ENCODE peak calls at places on chromosomes 3 and 15, in eight cellular contexts. N, U, C, H, Q, T, B and Z are unnamed samples.

GRCh38 chr3:123768480-123769359 is 115.4 kb downstream of the MYLK start:
- DNase-seq in N (no peak), H (no peak), T (no peak), B (no peak), C (no peak), Q (no peak), U (no peak), Z (no peak)

GRCh38 chr15:25838191-25838870 is 24.8 kb downstream of the ATP10A start:
- DNase-seq in T (no peak), H (no peak), C (no peak), U (no peak), N (no peak), Q (no peak), B (no peak), Z (no peak)

GRCh38 chr15:67097893-67098740 is 32.7 kb downstream of the SMAD3 start:
- DNase-seq in Q (peak; percentile 92), T (peak; percentile 67), H (no peak), N (no peak), U (peak; percentile 35), B (no peak), C (peak; percentile 69), Z (no peak)

GRCh38 chr15:54374184-54374947 is 396.1 kb downstream of the UNC13C start:
- DNase-seq in C (no peak), B (no peak), Q (no peak), T (no peak), U (no peak), N (no peak), H (no peak), Z (no peak)

GRCh38 chr15:26325495-26325894 is 447.4 kb downstream of the GABRB3 start:
- DNase-seq in T (no peak), H (no peak), U (no peak), B (no peak), Q (no peak), N (no peak), C (no peak), Z (no peak)

GRCh38 chr3:69500604-69501003 is 114.7 kb upstream of the FRMD4B start:
- DNase-seq in U (no peak), C (peak; percentile 63), H (no peak), Q (no peak), B (no peak), T (no peak), N (no peak), Z (peak; percentile 34)

GRCh38 chr15:91055548-91056331 is 33.3 kb upstream of the VPS33B start:
- DNase-seq in U (peak; percentile 17), Q (peak; percentile 69), N (peak; percentile 77), T (peak; percentile 22), H (no peak), C (peak; percentile 36), B (peak; percentile 68), Z (peak; percentile 54)

GRCh38 chr15:49741721-49742120 is 120.9 kb downstream of the DTWD1 start:
- DNase-seq in H (no peak), N (no peak), Q (no peak), U (no peak), C (no peak), T (no peak), B (no peak), Z (no peak)

GRCh38 chr3:45497963-45498362 is 96.6 kb upstream of the LIMD1 start:
- DNase-seq in Q (no peak), N (no peak), H (no peak), U (peak; percentile 61), C (no peak), T (no peak), B (no peak), Z (no peak)

GRCh38 chr15:79233236-79233635 is 49.3 kb upstream of the ANKRD34C start:
- DNase-seq in B (no peak), H (no peak), N (no peak), C (no peak), U (no peak), T (no peak), Q (no peak), Z (no peak)

GRCh38 chr3:112642912-112643506 is 2.1 kb upstream of the CCDC80 start:
- DNase-seq in N (peak; percentile 91), Q (peak; percentile 97), C (peak; percentile 92), U (peak; percentile 74), B (no peak), T (peak; percentile 79), H (peak; percentile 81), Z (peak; percentile 87)

GRCh38 chr15:39110336-39110735 is 470.5 kb upstream of the THBS1 start:
- DNase-seq in C (no peak), H (no peak), U (no peak), B (no peak), Q (peak; percentile 82), T (no peak), N (no peak), Z (no peak)

GRCh38 chr15:57332326-57332725 is 44.0 kb upstream of the CGNL1 start:
- DNase-seq in C (no peak), B (no peak), T (no peak), Q (no peak), N (no peak), U (no peak), H (no peak), Z (no peak)

GRCh38 chr3:54756330-54756731 is 171.5 kb downstream of the LRTM1 start:
- DNase-seq in H (no peak), Q (peak; percentile 44), C (no peak), U (no peak), N (peak; percentile 15), T (no peak), B (no peak), Z (no peak)

GRCh38 chr15:81163961-81164800 is 30.1 kb downstream of the CFAP161 start:
- DNase-seq in U (no peak), H (no peak), N (no peak), C (no peak), T (no peak), Q (peak; percentile 69), B (no peak), Z (no peak)

GRCh38 chr3:12935023-12935860 is 93.9 kb upstream of the RPL32 start:
- DNase-seq in T (no peak), C (no peak), N (no peak), B (no peak), U (no peak), Q (no peak), H (no peak), Z (no peak)
- TF ChIP-seq CTCF in T (no peak), C (no peak), N (no peak), B (no peak), U (no peak), Q (no peak), H (no peak), Z (no peak)

DNA sequence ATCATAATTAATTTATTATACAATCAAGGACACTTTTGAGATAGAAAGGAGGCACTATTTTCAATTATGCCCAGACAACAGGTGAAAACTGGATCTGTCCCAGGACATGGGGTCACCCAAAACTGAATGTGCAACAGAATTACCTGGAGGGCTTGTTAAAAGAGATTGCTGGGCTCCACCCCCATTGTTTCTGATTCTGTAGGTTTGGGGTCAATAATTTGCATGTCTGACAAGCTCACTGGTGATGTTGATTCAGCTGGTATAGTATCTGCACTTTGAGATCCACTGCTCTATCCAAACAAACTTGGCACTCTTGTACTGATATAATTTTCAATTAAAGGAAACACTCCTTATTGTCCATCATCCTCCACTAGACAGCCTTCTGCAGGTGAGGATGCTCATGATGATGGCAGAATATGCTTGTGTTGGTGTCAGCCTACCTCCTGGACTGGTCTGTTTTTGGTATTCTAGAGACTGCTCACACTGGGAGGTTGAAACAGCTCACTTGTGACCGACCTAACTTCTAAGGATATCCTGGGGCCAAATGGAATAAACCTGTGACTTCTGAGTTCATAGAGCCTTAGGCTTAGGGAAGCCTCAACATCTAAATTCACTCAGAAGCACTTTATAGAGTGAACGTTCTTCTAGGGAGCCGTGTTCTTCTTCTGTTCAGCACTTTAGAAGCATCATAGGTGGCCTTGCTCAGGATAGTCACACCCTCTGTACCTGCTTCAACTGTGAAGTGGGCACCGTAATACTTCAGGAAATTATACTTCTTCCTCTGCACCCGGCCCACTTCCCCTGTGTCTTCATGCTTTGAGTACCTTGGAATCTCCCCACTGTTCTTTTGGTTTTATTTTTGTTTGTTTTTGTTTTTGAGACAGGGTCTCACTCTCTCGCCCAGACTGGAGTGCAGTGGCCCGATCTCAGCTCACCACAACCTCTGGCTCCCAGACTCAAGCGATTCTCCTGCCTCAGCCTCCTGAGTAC is 2.0 kb downstream of the P2RY14 start:
- DNase-seq in Q (no peak), T (no peak), U (peak; percentile 14), H (no peak), C (no peak), B (no peak), N (no peak), Z (no peak)
- H3K4me1 ChIP-seq in Q (no peaks in the 10 kb centered on the region), T (no peaks in the 10 kb centered on the region), U (peaks cover 30% of the 10 kb centered on the region), H (no peaks in the 10 kb centered on the region), C (no peaks in the 10 kb centered on the region), B (no peaks in the 10 kb centered on the region), N (no peaks in the 10 kb centered on the region), Z (no peaks in the 10 kb centered on the region)

GRCh38 chr15:70098461-70099166 is 897 bp upstream of the TLE3 start:
- DNase-seq in T (no peak), Q (peak; percentile 45), H (peak; percentile 70), N (peak; percentile 66), U (peak; percentile 35), C (no peak), B (no peak), Z (no peak)

GRCh38 chr15:70099966-70100494 is 2.3 kb upstream of the TLE3 start:
- DNase-seq in H (no peak), T (no peak), N (peak; percentile 68), B (no peak), U (no peak), Q (peak; percentile 41), C (no peak), Z (no peak)

GRCh38 chr15:70101459-70102113 is 3.9 kb upstream of the TLE3 start:
- DNase-seq in C (no peak), N (peak; percentile 89), U (no peak), T (no peak), B (no peak), Q (peak; percentile 98), H (no peak), Z (peak; percentile 77)

GRCh38 chr15:70099167-70099965 is 1.6 kb upstream of the TLE3 start:
- DNase-seq in Q (peak; percentile 100), H (peak; percentile 99), U (peak; percentile 100), B (peak; percentile 95), T (peak; percentile 100), N (peak; percentile 99), C (peak; percentile 99), Z (peak; percentile 100)

GRCh38 chr15:70100495-70101331 is 3.0 kb upstream of the TLE3 start:
- DNase-seq in T (no peak), N (peak; percentile 79), B (no peak), C (peak; percentile 44), U (peak; percentile 68), Q (peak; percentile 91), H (peak; percentile 72), Z (peak; percentile 55)
- H3K4me3 ChIP-seq in T (peak overlapping the region; percentile 86), N (no peak overlapping the region), B (peak overlapping the region; percentile 92), C (peak overlapping the region; percentile 95), U (peak overlapping the region; percentile 60), Q (peak overlapping the region; percentile 15), H (peak overlapping the region; percentile 88), Z (peak overlapping the region; percentile 69)

DNA sequence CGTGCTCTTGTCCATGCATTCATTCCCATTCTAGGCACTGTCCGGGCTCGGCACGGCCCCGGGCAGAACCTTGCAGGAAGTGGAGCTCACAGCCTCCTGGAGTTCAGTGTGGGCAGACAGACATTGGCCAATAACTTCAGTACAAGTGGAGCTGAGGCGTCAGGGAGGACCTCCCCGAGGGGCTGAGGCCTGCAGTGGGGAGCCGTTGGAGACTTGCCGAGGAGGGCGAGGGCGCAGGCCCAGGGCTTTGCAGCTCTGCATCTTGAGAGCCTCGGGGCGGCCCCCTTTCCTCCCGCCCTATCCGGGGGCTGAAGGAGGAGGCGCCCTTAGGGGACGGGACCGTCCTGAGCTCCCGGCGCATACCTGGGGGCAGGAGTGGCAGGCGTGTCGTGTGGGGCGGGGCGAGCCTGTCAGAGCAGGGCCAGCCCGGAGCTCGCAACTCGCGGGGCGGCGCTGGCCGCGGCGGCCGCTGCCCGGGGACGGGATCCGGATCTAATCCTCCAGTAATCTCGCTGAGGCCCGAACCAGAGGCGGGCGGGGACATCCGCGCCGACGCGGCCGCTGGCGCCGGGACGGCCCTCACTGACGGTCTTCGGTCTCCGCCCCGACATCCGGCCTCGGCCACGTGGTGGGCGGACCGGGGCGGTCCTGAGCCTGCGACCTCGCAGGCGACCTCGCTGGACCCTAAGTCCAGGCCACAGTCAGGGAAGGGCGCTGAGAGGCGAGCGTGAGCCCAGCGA is at the start of gene ACY1:
- DNase-seq in H (peak; percentile 93), B (no peak), C (peak; percentile 85), U (peak; percentile 70), N (peak; percentile 95), Q (peak; percentile 94), T (peak; percentile 67), Z (peak; percentile 91)
- TF ChIP-seq CTCF in H (no peak), B (no peak), C (no peak), U (no peak), N (no peak), Q (no peak), T (no peak), Z (no peak)